ENCODE peak calls at places on chromosomes 12 and 14, in seven cellular contexts. Q is AML-193; J is left lung; Z is activated CD4-positive, alpha-beta T cell treated with anti-CD3 and anti-CD28 coated beads for 48 hours; R is PC-9; C is AG04450; L is activated naive CD4-positive, alpha-beta T cell treated with anti-CD3 and anti-CD28 coated beads for 36 hours. B is an unnamed sample.

GRCh38 chr12:112735296-112735695 is 56.3 kb upstream of the RPH3A start:
- DNase-seq in Q (no peak), J (no peak), Z (no peak), R (no peak), C (no peak), L (no peak), B (no peak)

GRCh38 chr12:69991683-69992297 is 166.8 kb downstream of the MYRFL start:
- DNase-seq in Q (no peak), J (no peak), Z (no peak), R (no peak), C (no peak), L (no peak), B (no peak)

GRCh38 chr14:77950371-77950770 is 150.5 kb downstream of the ADCK1 start:
- DNase-seq in Q (no peak), J (no peak), Z (no peak), R (no peak), C (no peak), L (no peak), B (no peak)

GRCh38 chr14:38578278-38578681 is 322.4 kb upstream of the CLEC14A start:
- DNase-seq in Q (no peak), J (no peak), Z (no peak), R (no peak), C (no peak), L (no peak), B (peak)

GRCh38 chr12:104784592-104784991 is 173.5 kb downstream of the SLC41A2 start:
- DNase-seq in Q (no peak), J (no peak), Z (no peak), R (no peak), C (no peak), L (no peak), B (no peak)

GRCh38 chr14:85038526-85038925 is 491.4 kb upstream of the FLRT2 start:
- DNase-seq in Q (no peak), J (no peak), Z (no peak), R (no peak), C (no peak), L (no peak), B (no peak)

GRCh38 chr14:50846171-50846880 is 15.4 kb upstream of the NIN start:
- DNase-seq in Q (no peak), J (no peak), Z (no peak), R (no peak), C (peak), L (no peak), B (peak)

GRCh38 chr12:84787253-84787652 is 125.3 kb downstream of the SLC6A15 start:
- DNase-seq in Q (no peak), J (no peak), Z (no peak), R (no peak), C (no peak), L (no peak), B (no peak)

GRCh38 chr12:25827747-25828146 is 130.7 kb upstream of the RASSF8 start:
- DNase-seq in Q (no peak), J (no peak), Z (no peak), R (no peak), C (no peak), L (no peak), B (no peak)

GRCh38 chr12:25377475-25378179 is 126.9 kb upstream of the KRAS start:
- DNase-seq in Q (no peak), J (no peak), Z (peak), R (no peak), C (peak), L (peak), B (peak)

GRCh38 chr12:28899951-28900350 is 249.1 kb upstream of the FAR2 start:
- DNase-seq in Q (no peak), J (no peak), Z (no peak), R (no peak), C (peak), L (no peak), B (peak)

GRCh38 chr12:64931981-64932380 is 107.5 kb downstream of the TBC1D30 start:
- DNase-seq in Q (no peak), J (no peak), Z (no peak), R (no peak), C (no peak), L (no peak), B (no peak)

GRCh38 chr12:115846516-115846915 is 431.0 kb downstream of the MED13L start:
- DNase-seq in Q (no peak), J (no peak), Z (no peak), R (no peak), C (no peak), L (no peak), B (no peak)

GRCh38 chr12:71685961-71686657 is at the start of gene TMEM19:
- DNase-seq in Q (peak), J (peak), Z (peak), R (peak), C (peak), L (peak), B (peak)

GRCh38 chr12:111068281-111068680 is 147.9 kb upstream of the MYL2 start:
- DNase-seq in Q (no peak), J (no peak), Z (peak), R (no peak), C (no peak), L (peak), B (no peak)

GRCh38 chr14:75295061-75295461 is 16.4 kb downstream of the FOS start:
- DNase-seq in Q (no peak), J (peak), Z (peak), R (peak), C (no peak), L (peak), B (no peak)

GRCh38 chr12:116146386-116146785 is 131.1 kb downstream of the MED13L start:
- DNase-seq in Q (no peak), J (no peak), Z (no peak), R (no peak), C (no peak), L (no peak), B (no peak)

GRCh38 chr14:50830044-50830931 is 674 bp downstream of the NIN start:
- DNase-seq in Q (peak), J (peak), Z (peak), R (no peak), C (no peak), L (peak), B (no peak)

GRCh38 chr12:79662046-79662811 is 28.5 kb downstream of the PAWR start:
- DNase-seq in Q (peak), J (no peak), Z (no peak), R (no peak), C (no peak), L (no peak), B (no peak)

GRCh38 chr14:64879635-64880381 is at the start of gene SPTB:
- DNase-seq in Q (no peak), J (peak), Z (peak), R (no peak), C (no peak), L (peak), B (no peak)

GRCh38 chr12:94500831-94501567 is 41.3 kb upstream of the CEP83 start:
- DNase-seq in Q (no peak), J (no peak), Z (no peak), R (no peak), C (no peak), L (no peak), B (no peak)

GRCh38 chr12:16155938-16156337 is 121.5 kb downstream of the SLC15A5 start:
- DNase-seq in Q (peak), J (no peak), Z (no peak), R (no peak), C (no peak), L (no peak), B (no peak)

GRCh38 chr14:73785336-73785833 is 66.2 kb upstream of the PTGR2 start:
- DNase-seq in Q (no peak), J (peak), Z (no peak), R (peak), C (peak), L (peak), B (peak)

GRCh38 chr12:24535334-24536019 is 413.4 kb downstream of the BCAT1 start:
- DNase-seq in Q (no peak), J (no peak), Z (no peak), R (no peak), C (no peak), L (no peak), B (no peak)

GRCh38 chr14:35400707-35401421 is 3.7 kb downstream of the NFKBIA start:
- DNase-seq in Q (peak), J (no peak), Z (peak), R (no peak), C (no peak), L (peak), B (no peak)

GRCh38 chr12:66633676-66634075 is 45.2 kb downstream of the GRIP1 start:
- DNase-seq in Q (no peak), J (no peak), Z (no peak), R (peak), C (no peak), L (no peak), B (no peak)

GRCh38 chr12:57138526-57139272 is 8.7 kb downstream of the LRP1-AS start:
- DNase-seq in Q (no peak), J (peak), Z (no peak), R (no peak), C (no peak), L (no peak), B (no peak)

GRCh38 chr14:55712505-55712904 is 132.5 kb downstream of the KTN1 start:
- DNase-seq in Q (no peak), J (no peak), Z (no peak), R (no peak), C (no peak), L (no peak), B (no peak)

GRCh38 chr12:122942609-122943008 is 23.7 kb downstream of the ABCB9 start:
- DNase-seq in Q (no peak), J (no peak), Z (no peak), R (peak), C (no peak), L (no peak), B (no peak)

GRCh38 chr12:113111247-113111646 is 24.3 kb downstream of the RASAL1 start:
- DNase-seq in Q (no peak), J (no peak), Z (no peak), R (no peak), C (no peak), L (no peak), B (no peak)

GRCh38 chr14:105333020-105333490 is 18.5 kb downstream of the PACS2 start:
- DNase-seq in Q (no peak), J (peak), Z (no peak), R (no peak), C (no peak), L (no peak), B (no peak)

GRCh38 chr12:124727922-124728321 is 135.7 kb downstream of the SCARB1 start:
- DNase-seq in Q (no peak), J (no peak), Z (no peak), R (peak), C (no peak), L (no peak), B (no peak)

GRCh38 chr12:116361404-116362223 is 84.1 kb upstream of the MED13L start:
- DNase-seq in Q (no peak), J (no peak), Z (no peak), R (no peak), C (no peak), L (peak), B (no peak)